ENCODE peak calls at places on chromosome 12, in five cellular contexts. W is uterus, M is HepG2, S is Peyer's patch, A is GM12878. Y is an unnamed sample.

GRCh38 chr12:124696689-124697476 is 129.5 kb upstream of the NCOR2 start:
- DNase-seq in W (no peak), M (no peak), S (no peak), A (no peak), Y (no peak)

GRCh38 chr12:21825924-21826548 is 51.5 kb upstream of the KCNJ8 start:
- DNase-seq in W (no peak), M (no peak), S (no peak), A (no peak), Y (no peak)

GRCh38 chr12:105100207-105100985 is 7.1 kb upstream of the WASHC4 start:
- DNase-seq in W (no peak), M (no peak), S (no peak), A (no peak), Y (no peak)

GRCh38 chr12:117047810-117048584 is 51.2 kb downstream of the TESC start:
- DNase-seq in W (no peak), M (peak; percentile 92), S (no peak), A (no peak), Y (peak; percentile 47)

GRCh38 chr12:9098115-9098452 is 17.6 kb downstream of the A2M start:
- DNase-seq in W (no peak), M (no peak), S (no peak), A (no peak), Y (no peak)

GRCh38 chr12:48972213-48973021 is 882 bp upstream of the WNT10B start:
- DNase-seq in W (no peak), M (no peak), S (no peak), A (no peak), Y (peak; percentile 75)

GRCh38 chr12:113407931-113408585 is 4.4 kb upstream of the SDS start:
- DNase-seq in W (no peak), M (no peak), S (no peak), A (no peak), Y (no peak)

GRCh38 chr12:9134981-9135628 is 19.4 kb upstream of the A2M start:
- DNase-seq in W (no peak), M (peak; percentile 56), S (peak; percentile 46), A (no peak), Y (no peak)

GRCh38 chr12:90910958-90911357 is 44.0 kb downstream of the CCER1 start:
- DNase-seq in W (no peak), M (no peak), S (no peak), A (no peak), Y (no peak)

GRCh38 chr12:65998031-65998430 is 132.5 kb downstream of the LLPH start:
- DNase-seq in W (no peak), M (no peak), S (no peak), A (no peak), Y (no peak)

GRCh38 chr12:124480469-124481256 is 86.7 kb downstream of the NCOR2 start:
- DNase-seq in W (peak; percentile 77), M (peak; percentile 71), S (no peak), A (peak; percentile 84), Y (peak; percentile 94)

GRCh38 chr12:89355243-89356068 is 3.2 kb upstream of the DUSP6 start:
- DNase-seq in W (no peak), M (peak; percentile 65), S (no peak), A (no peak), Y (no peak)

GRCh38 chr12:47942327-47943230 is 20.8 kb upstream of the TMEM106C start:
- DNase-seq in W (no peak), M (peak; percentile 6), S (no peak), A (no peak), Y (no peak)

GRCh38 chr12:27253347-27253746 is 9.3 kb downstream of the STK38L start:
- DNase-seq in W (no peak), M (no peak), S (no peak), A (no peak), Y (no peak)

GRCh38 chr12:116306536-116306935 is 29.0 kb upstream of the MED13L start:
- DNase-seq in W (no peak), M (no peak), S (no peak), A (no peak), Y (no peak)

GRCh38 chr12:47775100-47775911 is 2.3 kb downstream of the SLC48A1 start:
- DNase-seq in W (no peak), M (no peak), S (no peak), A (no peak), Y (no peak)

GRCh38 chr12:94603434-94604068 is 46.8 kb downstream of the TMCC3 start:
- DNase-seq in W (no peak), M (peak; percentile 5), S (peak; percentile 63), A (no peak), Y (no peak)

DNA sequence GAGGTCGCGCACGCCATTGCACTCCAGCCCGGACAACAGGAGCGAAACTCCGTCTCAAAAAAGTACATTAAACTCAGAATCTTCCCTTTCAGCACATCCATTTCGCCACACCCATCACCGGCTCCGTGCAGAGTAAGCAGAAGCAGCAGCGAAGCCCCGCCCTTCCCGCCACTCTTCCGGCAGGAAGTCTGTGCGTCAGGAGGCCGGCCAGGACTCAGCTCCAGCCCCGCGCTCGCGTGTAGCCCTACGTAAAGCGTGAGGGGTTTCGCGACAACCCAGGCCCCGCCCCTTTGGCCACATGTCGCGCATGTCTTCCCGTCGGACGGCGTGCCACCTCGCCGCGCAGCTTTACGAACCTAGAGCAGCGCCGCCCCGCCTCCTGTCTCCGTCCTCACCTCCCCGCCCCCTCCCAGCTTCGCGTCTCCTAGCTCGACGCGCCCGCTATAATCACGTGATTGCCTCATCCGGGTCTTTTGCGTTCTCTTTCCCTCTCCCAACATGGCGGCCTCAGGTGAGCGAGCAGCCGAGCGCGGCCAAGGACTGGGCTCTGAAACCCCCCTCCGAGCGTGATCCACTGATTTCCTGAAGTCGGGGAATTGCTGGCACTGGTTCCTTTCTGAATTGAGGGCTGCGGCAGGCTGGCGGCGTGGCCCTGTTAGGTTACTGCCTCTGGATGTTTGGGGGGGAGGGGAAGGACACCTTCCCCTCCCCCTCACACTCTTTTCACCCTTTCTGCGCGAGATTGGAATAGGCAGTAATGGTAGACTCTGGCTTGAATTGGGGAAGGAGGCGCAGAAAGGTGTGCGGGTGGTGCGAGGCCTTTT is at the start of gene EIF4B:
- DNase-seq in W (peak; percentile 100), M (peak; percentile 97), S (peak; percentile 100), A (peak; percentile 99), Y (peak; percentile 84)
- TF ChIP-seq POLR2A in W (no peak), M (peak; percentile 70), S (peak; percentile 56), A (peak; percentile 81), Y (peak; percentile 59)

DNA sequence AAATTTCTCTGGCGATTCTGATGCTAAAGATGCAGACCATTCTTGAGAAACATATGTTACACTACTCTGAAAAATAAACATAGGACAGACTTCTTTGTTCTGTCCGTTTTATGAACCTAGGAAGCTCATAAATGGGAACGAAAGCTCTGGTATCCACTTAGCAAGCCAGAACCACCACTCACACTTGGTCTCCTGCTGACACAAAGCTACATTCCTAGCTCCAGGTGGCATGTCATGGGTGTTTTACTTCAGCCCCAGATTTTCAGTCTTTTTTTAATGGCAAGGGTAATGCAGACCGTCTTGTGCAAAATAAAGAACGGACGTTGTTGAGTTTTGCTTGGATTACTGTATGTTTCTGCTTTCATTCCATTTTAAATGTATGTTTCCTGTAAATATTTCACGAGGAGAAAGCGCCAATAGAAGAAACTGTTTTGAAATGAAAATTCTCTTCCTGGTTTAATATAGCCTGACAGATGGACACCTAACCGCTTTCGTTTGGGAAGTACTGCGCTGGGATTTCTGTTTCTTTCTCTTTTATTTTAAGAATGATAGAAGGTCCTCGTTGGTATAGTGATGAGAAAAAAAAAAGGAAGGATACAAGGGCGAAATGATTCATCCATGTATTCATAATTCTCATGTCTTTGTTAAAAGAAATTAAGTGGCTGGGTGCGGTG is 820 bp upstream of the COQ5 start:
- DNase-seq in W (no peak), M (peak; percentile 68), S (no peak), A (no peak), Y (no peak)
- TF ChIP-seq POLR2A in W (no peak), M (peak; percentile 52), S (peak; percentile 34), A (no peak), Y (no peak)

GRCh38 chr12:92145481-92145730 is 240 bp downstream of the BTG1 start:
- DNase-seq in W (no peak), M (no peak), S (no peak), A (no peak), Y (no peak)

GRCh38 chr12:92146865-92147264 is 1.2 kb upstream of the BTG1 start:
- DNase-seq in W (no peak), M (no peak), S (no peak), A (no peak), Y (no peak)

GRCh38 chr12:92144631-92145480 is 790 bp downstream of the BTG1 start:
- DNase-seq in W (peak; percentile 50), M (peak; percentile 27), S (peak; percentile 79), A (no peak), Y (no peak)

GRCh38 chr12:92146497-92146828 is 817 bp upstream of the BTG1 start:
- DNase-seq in W (no peak), M (no peak), S (no peak), A (no peak), Y (no peak)

DNA sequence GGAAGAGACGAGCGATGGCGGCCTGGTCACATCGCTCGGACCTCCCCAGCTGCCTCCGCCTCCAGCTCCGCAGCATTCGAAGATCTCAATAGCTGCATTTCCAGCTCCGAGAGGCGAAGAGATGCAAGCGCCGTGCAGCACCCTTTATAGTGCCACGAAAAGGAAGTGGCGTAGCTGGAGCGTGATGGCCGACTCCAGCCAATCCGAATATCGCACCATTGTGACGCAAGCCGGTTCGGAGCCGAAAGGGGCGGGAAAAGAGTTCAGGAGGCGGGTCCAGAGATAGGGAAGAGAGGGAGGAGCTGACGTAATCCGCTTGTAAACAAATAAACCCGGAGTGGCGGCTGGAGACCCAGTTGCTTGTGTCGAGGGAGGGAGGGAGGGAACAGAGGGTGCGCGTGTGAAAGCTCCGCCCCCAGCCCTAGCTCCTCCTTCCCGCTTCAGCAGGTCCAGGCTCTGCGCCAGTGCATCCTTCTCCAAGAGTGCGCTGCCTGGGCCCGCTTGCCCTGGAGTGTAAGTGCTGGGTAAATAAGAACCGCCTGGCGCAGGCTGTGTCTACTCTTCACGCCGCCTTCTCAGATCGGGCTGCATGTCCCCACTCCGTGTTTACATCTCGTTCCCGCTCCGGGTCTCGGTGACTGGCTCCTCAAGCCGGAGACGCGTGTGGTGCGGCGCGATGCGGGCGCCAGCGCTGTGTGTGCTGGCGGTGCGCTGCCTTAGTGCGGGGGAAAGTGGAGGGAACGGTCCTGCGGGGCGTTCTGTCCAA is at the start of gene BTG1:
- DNase-seq in W (peak; percentile 100), M (peak; percentile 98), S (peak; percentile 98), A (peak; percentile 100), Y (peak; percentile 94)
- TF ChIP-seq POLR2A in W (peak; percentile 99), M (peak; percentile 100), S (peak; percentile 98), A (peak; percentile 97), Y (peak; percentile 99)

GRCh38 chr12:51025748-51026654 is at the start of gene SLC11A2:
- DNase-seq in W (peak; percentile 94), M (peak; percentile 94), S (peak; percentile 97), A (peak; percentile 72), Y (peak; percentile 94)
- TF ChIP-seq POLR2A in W (peak; percentile 37), M (peak; percentile 83), S (peak; percentile 59), A (peak; percentile 83), Y (peak; percentile 59)